ENCODE peak calls at places on chromosome 21, in eight cellular contexts. One of them, this sample, is unnamed.

GRCh38 chr21:46357335-46357604 is 33.3 kb downstream of the PCNT start:
- DNase-seq in ovary: no peak
- DNase-seq in esophagus muscularis mucosa: no peak
- DNase-seq in MCF 10A: no peak
- DNase-seq in cardiac fibroblast: no peak
- DNase-seq in GM06990: no peak
- DNase-seq in lower lobe of right lung: no peak
- DNase-seq in fibroblast of lung: no peak
- DNase-seq in this sample: no peak

GRCh38 chr21:34498623-34499022 is 13.4 kb downstream of the KCNE1 start:
- DNase-seq in GM06990: no peak
- DNase-seq in MCF 10A: peak
- DNase-seq in lower lobe of right lung: no peak
- DNase-seq in esophagus muscularis mucosa: no peak
- DNase-seq in cardiac fibroblast: peak
- DNase-seq in ovary: no peak
- DNase-seq in fibroblast of lung: peak
- DNase-seq in this sample: no peak

GRCh38 chr21:42198949-42199348 is 20.0 kb upstream of the ABCG1 start:
- DNase-seq in ovary: no peak
- DNase-seq in MCF 10A: no peak
- DNase-seq in esophagus muscularis mucosa: no peak
- DNase-seq in lower lobe of right lung: no peak
- DNase-seq in cardiac fibroblast: no peak
- DNase-seq in GM06990: no peak
- DNase-seq in fibroblast of lung: no peak
- DNase-seq in this sample: no peak

GRCh38 chr21:46317710-46318463 is 5.8 kb downstream of the C21orf58 start:
- DNase-seq in fibroblast of lung: no peak
- DNase-seq in MCF 10A: no peak
- DNase-seq in ovary: no peak
- DNase-seq in esophagus muscularis mucosa: no peak
- DNase-seq in cardiac fibroblast: no peak
- DNase-seq in GM06990: no peak
- DNase-seq in lower lobe of right lung: no peak
- DNase-seq in this sample: no peak

GRCh38 chr21:45266518-45267389 is 20.9 kb downstream of the POFUT2 start:
- DNase-seq in fibroblast of lung: no peak
- DNase-seq in MCF 10A: no peak
- DNase-seq in ovary: peak
- DNase-seq in GM06990: no peak
- DNase-seq in esophagus muscularis mucosa: no peak
- DNase-seq in lower lobe of right lung: no peak
- DNase-seq in cardiac fibroblast: no peak
- DNase-seq in this sample: no peak

GRCh38 chr21:42677339-42678117 is 24.1 kb downstream of the PDE9A start:
- DNase-seq in GM06990: no peak
- DNase-seq in esophagus muscularis mucosa: no peak
- DNase-seq in fibroblast of lung: peak
- DNase-seq in cardiac fibroblast: peak
- DNase-seq in lower lobe of right lung: no peak
- DNase-seq in MCF 10A: peak
- DNase-seq in ovary: no peak
- DNase-seq in this sample: no peak

GRCh38 chr21:30102881-30103280 is 63.7 kb downstream of the CLDN17 start:
- DNase-seq in MCF 10A: no peak
- DNase-seq in cardiac fibroblast: no peak
- DNase-seq in esophagus muscularis mucosa: no peak
- DNase-seq in fibroblast of lung: no peak
- DNase-seq in GM06990: no peak
- DNase-seq in ovary: no peak
- DNase-seq in lower lobe of right lung: no peak
- DNase-seq in this sample: no peak

GRCh38 chr21:36385909-36386642 is 884 bp downstream of the CHAF1B start:
- DNase-seq in GM06990: peak
- DNase-seq in fibroblast of lung: peak
- DNase-seq in lower lobe of right lung: no peak
- DNase-seq in cardiac fibroblast: no peak
- DNase-seq in MCF 10A: no peak
- DNase-seq in esophagus muscularis mucosa: no peak
- DNase-seq in ovary: peak
- DNase-seq in this sample: no peak

GRCh38 chr21:25513810-25514209 is 93.5 kb downstream of the MRPL39 start:
- DNase-seq in ovary: no peak
- DNase-seq in GM06990: no peak
- DNase-seq in cardiac fibroblast: no peak
- DNase-seq in esophagus muscularis mucosa: no peak
- DNase-seq in MCF 10A: no peak
- DNase-seq in lower lobe of right lung: no peak
- DNase-seq in fibroblast of lung: no peak
- DNase-seq in this sample: no peak

GRCh38 chr21:35873441-35873840 is 186.9 kb downstream of the SETD4 start:
- DNase-seq in esophagus muscularis mucosa: peak
- DNase-seq in lower lobe of right lung: no peak
- DNase-seq in cardiac fibroblast: no peak
- DNase-seq in GM06990: no peak
- DNase-seq in fibroblast of lung: no peak
- DNase-seq in MCF 10A: no peak
- DNase-seq in ovary: no peak
- DNase-seq in this sample: no peak

GRCh38 chr21:25079053-25079452 is 528.2 kb downstream of the MRPL39 start:
- DNase-seq in fibroblast of lung: no peak
- DNase-seq in esophagus muscularis mucosa: no peak
- DNase-seq in ovary: no peak
- DNase-seq in cardiac fibroblast: no peak
- DNase-seq in GM06990: no peak
- DNase-seq in MCF 10A: no peak
- DNase-seq in lower lobe of right lung: no peak
- DNase-seq in this sample: no peak

GRCh38 chr21:36076878-36077658 is 7.2 kb downstream of the CBR1 start:
- DNase-seq in esophagus muscularis mucosa: no peak
- DNase-seq in GM06990: no peak
- DNase-seq in lower lobe of right lung: no peak
- DNase-seq in ovary: no peak
- DNase-seq in MCF 10A: no peak
- DNase-seq in cardiac fibroblast: no peak
- DNase-seq in fibroblast of lung: no peak
- DNase-seq in this sample: no peak

GRCh38 chr21:43311303-43311817 is 115.6 kb downstream of the SIK1 start:
- DNase-seq in cardiac fibroblast: no peak
- DNase-seq in MCF 10A: no peak
- DNase-seq in GM06990: no peak
- DNase-seq in esophagus muscularis mucosa: no peak
- DNase-seq in lower lobe of right lung: peak
- DNase-seq in fibroblast of lung: no peak
- DNase-seq in ovary: no peak
- DNase-seq in this sample: no peak

GRCh38 chr21:36320421-36321324 is 676 bp downstream of the MORC3 start:
- DNase-seq in lower lobe of right lung: peak
- DNase-seq in ovary: peak
- DNase-seq in esophagus muscularis mucosa: peak
- DNase-seq in GM06990: no peak
- DNase-seq in fibroblast of lung: peak
- DNase-seq in cardiac fibroblast: peak
- DNase-seq in MCF 10A: peak
- DNase-seq in this sample: peak

GRCh38 chr21:44653656-44654575 is 543 bp downstream of the KRTAP12-4 start:
- DNase-seq in GM06990: no peak
- DNase-seq in cardiac fibroblast: no peak
- DNase-seq in fibroblast of lung: no peak
- DNase-seq in lower lobe of right lung: no peak
- DNase-seq in esophagus muscularis mucosa: peak
- DNase-seq in MCF 10A: no peak
- DNase-seq in ovary: no peak
- DNase-seq in this sample: no peak

GRCh38 chr21:39114871-39115658 is 68.2 kb downstream of the PSMG1 start:
- DNase-seq in lower lobe of right lung: no peak
- DNase-seq in ovary: no peak
- DNase-seq in GM06990: no peak
- DNase-seq in MCF 10A: peak
- DNase-seq in cardiac fibroblast: peak
- DNase-seq in fibroblast of lung: peak
- DNase-seq in esophagus muscularis mucosa: no peak
- DNase-seq in this sample: no peak

GRCh38 chr21:39109163-39109530 is 74.1 kb downstream of the PSMG1 start:
- DNase-seq in cardiac fibroblast: no peak
- DNase-seq in GM06990: no peak
- DNase-seq in MCF 10A: no peak
- DNase-seq in ovary: no peak
- DNase-seq in fibroblast of lung: no peak
- DNase-seq in lower lobe of right lung: no peak
- DNase-seq in esophagus muscularis mucosa: no peak
- DNase-seq in this sample: no peak

GRCh38 chr21:39110431-39110830 is 72.8 kb downstream of the PSMG1 start:
- DNase-seq in cardiac fibroblast: no peak
- DNase-seq in GM06990: no peak
- DNase-seq in ovary: no peak
- DNase-seq in lower lobe of right lung: no peak
- DNase-seq in fibroblast of lung: peak
- DNase-seq in esophagus muscularis mucosa: no peak
- DNase-seq in MCF 10A: no peak
- DNase-seq in this sample: no peak

GRCh38 chr21:39109596-39110210 is 73.5 kb downstream of the PSMG1 start:
- DNase-seq in GM06990: no peak
- DNase-seq in lower lobe of right lung: no peak
- DNase-seq in cardiac fibroblast: no peak
- DNase-seq in ovary: no peak
- DNase-seq in esophagus muscularis mucosa: no peak
- DNase-seq in MCF 10A: no peak
- DNase-seq in fibroblast of lung: no peak
- DNase-seq in this sample: no peak

GRCh38 chr21:39111928-39112327 is 71.3 kb downstream of the PSMG1 start:
- DNase-seq in cardiac fibroblast: peak
- DNase-seq in esophagus muscularis mucosa: no peak
- DNase-seq in GM06990: no peak
- DNase-seq in MCF 10A: no peak
- DNase-seq in ovary: no peak
- DNase-seq in lower lobe of right lung: no peak
- DNase-seq in fibroblast of lung: peak
- DNase-seq in this sample: no peak
- TF ChIP-seq CTCF in cardiac fibroblast: no peak
- TF ChIP-seq CTCF in esophagus muscularis mucosa: no peak
- TF ChIP-seq CTCF in GM06990: no peak
- TF ChIP-seq CTCF in MCF 10A: no peak
- TF ChIP-seq CTCF in ovary: no peak
- TF ChIP-seq CTCF in lower lobe of right lung: no peak
- TF ChIP-seq CTCF in fibroblast of lung: no peak
- TF ChIP-seq CTCF in this sample: no peak

GRCh38 chr21:14768042-14768441 is 221.9 kb upstream of the SAMSN1 start:
- DNase-seq in ovary: no peak
- DNase-seq in MCF 10A: peak
- DNase-seq in cardiac fibroblast: no peak
- DNase-seq in esophagus muscularis mucosa: no peak
- DNase-seq in GM06990: no peak
- DNase-seq in fibroblast of lung: no peak
- DNase-seq in lower lobe of right lung: no peak
- DNase-seq in this sample: no peak

GRCh38 chr21:14771587-14771986 is 225.5 kb upstream of the SAMSN1 start:
- DNase-seq in fibroblast of lung: no peak
- DNase-seq in lower lobe of right lung: no peak
- DNase-seq in MCF 10A: no peak
- DNase-seq in GM06990: no peak
- DNase-seq in esophagus muscularis mucosa: no peak
- DNase-seq in cardiac fibroblast: no peak
- DNase-seq in ovary: no peak
- DNase-seq in this sample: no peak

GRCh38 chr21:14773777-14774345 is 227.7 kb upstream of the SAMSN1 start:
- DNase-seq in fibroblast of lung: no peak
- DNase-seq in GM06990: no peak
- DNase-seq in ovary: no peak
- DNase-seq in MCF 10A: peak
- DNase-seq in esophagus muscularis mucosa: no peak
- DNase-seq in lower lobe of right lung: peak
- DNase-seq in cardiac fibroblast: peak
- DNase-seq in this sample: peak
- TF ChIP-seq CTCF in fibroblast of lung: peak
- TF ChIP-seq CTCF in GM06990: peak
- TF ChIP-seq CTCF in ovary: no peak
- TF ChIP-seq CTCF in MCF 10A: peak
- TF ChIP-seq CTCF in esophagus muscularis mucosa: peak
- TF ChIP-seq CTCF in lower lobe of right lung: peak
- TF ChIP-seq CTCF in cardiac fibroblast: peak
- TF ChIP-seq CTCF in this sample: peak

GRCh38 chr21:18161841-18162240 is 82.8 kb upstream of the CHODL start:
- DNase-seq in GM06990: no peak
- DNase-seq in fibroblast of lung: no peak
- DNase-seq in cardiac fibroblast: no peak
- DNase-seq in MCF 10A: no peak
- DNase-seq in ovary: no peak
- DNase-seq in lower lobe of right lung: no peak
- DNase-seq in esophagus muscularis mucosa: no peak
- DNase-seq in this sample: no peak

GRCh38 chr21:18164483-18164882 is 80.2 kb upstream of the CHODL start:
- DNase-seq in GM06990: no peak
- DNase-seq in lower lobe of right lung: no peak
- DNase-seq in ovary: no peak
- DNase-seq in MCF 10A: no peak
- DNase-seq in cardiac fibroblast: no peak
- DNase-seq in fibroblast of lung: no peak
- DNase-seq in esophagus muscularis mucosa: no peak
- DNase-seq in this sample: no peak

GRCh38 chr21:18168108-18168507 is 76.5 kb upstream of the CHODL start:
- DNase-seq in lower lobe of right lung: no peak
- DNase-seq in GM06990: no peak
- DNase-seq in fibroblast of lung: no peak
- DNase-seq in ovary: no peak
- DNase-seq in cardiac fibroblast: no peak
- DNase-seq in esophagus muscularis mucosa: no peak
- DNase-seq in MCF 10A: no peak
- DNase-seq in this sample: no peak

GRCh38 chr21:18170221-18170620 is 74.4 kb upstream of the CHODL start:
- DNase-seq in lower lobe of right lung: no peak
- DNase-seq in esophagus muscularis mucosa: no peak
- DNase-seq in GM06990: no peak
- DNase-seq in fibroblast of lung: no peak
- DNase-seq in ovary: no peak
- DNase-seq in MCF 10A: no peak
- DNase-seq in cardiac fibroblast: no peak
- DNase-seq in this sample: no peak

DNA sequence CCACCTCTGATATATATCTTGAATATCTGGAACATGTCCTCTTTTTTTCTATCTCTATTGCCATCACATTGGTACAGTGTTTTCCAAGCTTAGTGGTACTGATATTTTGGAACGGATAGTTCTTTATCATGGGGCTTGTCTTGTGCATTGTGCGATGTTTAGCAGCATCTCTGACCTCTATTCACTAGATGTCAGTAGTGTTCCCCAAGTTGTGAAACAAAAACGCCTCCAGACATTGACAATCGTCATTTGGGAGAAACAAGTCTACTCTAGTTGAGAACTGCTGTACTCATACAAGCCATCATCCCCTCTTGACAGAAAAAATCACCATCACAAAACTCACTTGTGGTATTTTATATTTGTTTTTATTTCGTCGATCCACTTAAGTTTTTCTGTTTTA is 79.7 kb upstream of the CHODL start:
- DNase-seq in lower lobe of right lung: no peak
- DNase-seq in MCF 10A: peak
- DNase-seq in ovary: no peak
- DNase-seq in fibroblast of lung: no peak
- DNase-seq in cardiac fibroblast: no peak
- DNase-seq in esophagus muscularis mucosa: no peak
- DNase-seq in GM06990: no peak
- DNase-seq in this sample: no peak
- TF ChIP-seq CTCF in lower lobe of right lung: no peak
- TF ChIP-seq CTCF in MCF 10A: peak
- TF ChIP-seq CTCF in ovary: no peak
- TF ChIP-seq CTCF in fibroblast of lung: no peak
- TF ChIP-seq CTCF in cardiac fibroblast: no peak
- TF ChIP-seq CTCF in esophagus muscularis mucosa: no peak
- TF ChIP-seq CTCF in GM06990: no peak
- TF ChIP-seq CTCF in this sample: no peak

GRCh38 chr21:32770514-32771133 is 931 bp downstream of the PAXBP1 start:
- DNase-seq in cardiac fibroblast: peak
- DNase-seq in lower lobe of right lung: no peak
- DNase-seq in esophagus muscularis mucosa: no peak
- DNase-seq in GM06990: peak
- DNase-seq in MCF 10A: peak
- DNase-seq in ovary: no peak
- DNase-seq in fibroblast of lung: no peak
- DNase-seq in this sample: no peak
- TF ChIP-seq CTCF in cardiac fibroblast: no peak
- TF ChIP-seq CTCF in lower lobe of right lung: no peak
- TF ChIP-seq CTCF in esophagus muscularis mucosa: no peak
- TF ChIP-seq CTCF in GM06990: no peak
- TF ChIP-seq CTCF in MCF 10A: no peak
- TF ChIP-seq CTCF in ovary: no peak
- TF ChIP-seq CTCF in fibroblast of lung: no peak
- TF ChIP-seq CTCF in this sample: no peak